ENCODE peak calls at places on chromosomes 2 and 18, in five cellular contexts. L is GM13976, M is GM12864, E is neural progenitor cell, D is brain microvascular endothelial cell. J is an unnamed sample.

GRCh38 chr2:171160119-171160629 is 519 bp downstream of the TLK1 start:
- DNase-seq in L (peak), E (peak), D (peak), M (no peak), J (no peak)

GRCh38 chr2:222568866-222569265 is 87.0 kb downstream of the FARSB start:
- DNase-seq in M (no peak), E (no peak), L (no peak), D (peak), J (no peak)

GRCh38 chr2:42135381-42136312 is 33.5 kb upstream of the EML4 start:
- DNase-seq in L (no peak), E (no peak), M (no peak), D (no peak), J (no peak)

GRCh38 chr18:48781041-48781989 is 169.4 kb downstream of the SMAD7 start:
- DNase-seq in L (no peak), D (peak), E (peak), M (no peak), J (no peak)

GRCh38 chr2:163665817-163666216 is 70.0 kb downstream of the FIGN start:
- DNase-seq in E (no peak), D (no peak), M (no peak), L (no peak), J (no peak)

GRCh38 chr18:37383036-37383788 is 182.4 kb downstream of the CELF4 start:
- DNase-seq in D (no peak), M (no peak), E (no peak), L (no peak), J (no peak)

GRCh38 chr18:68288408-68288807 is 426.5 kb downstream of the TMX3 start:
- DNase-seq in E (no peak), M (no peak), D (no peak), L (no peak), J (no peak)

GRCh38 chr2:64457518-64457917 is 3.6 kb downstream of the LGALSL start:
- DNase-seq in E (no peak), L (no peak), D (no peak), M (no peak), J (no peak)

GRCh38 chr18:55609426-55609825 is 21.4 kb upstream of the TCF4 start:
- DNase-seq in L (no peak), D (no peak), E (no peak), M (no peak), J (no peak)

GRCh38 chr2:9532421-9532820 is 23.2 kb downstream of the ADAM17 start:
- DNase-seq in D (no peak), E (no peak), M (no peak), L (no peak), J (no peak)

GRCh38 chr2:27776097-27776496 is 4.6 kb downstream of the MRPL33 start:
- DNase-seq in L (no peak), E (no peak), D (no peak), M (no peak), J (no peak)

GRCh38 chr2:225270861-225271260 is 128.6 kb upstream of the NYAP2 start:
- DNase-seq in D (peak), E (no peak), L (peak), M (peak), J (peak)

GRCh38 chr2:238709961-238710360 is 137.9 kb upstream of the TWIST2 start:
- DNase-seq in D (no peak), L (no peak), M (no peak), E (no peak), J (no peak)

GRCh38 chr18:11808001-11808855 is 43.0 kb upstream of the CHMP1B start:
- DNase-seq in M (no peak), L (no peak), E (peak), D (peak), J (no peak)

GRCh38 chr2:65367517-65367916 is 64.9 kb downstream of the SPRED2 start:
- DNase-seq in E (no peak), M (no peak), D (peak), L (no peak), J (peak)

GRCh38 chr2:64056021-64056420 is 36.8 kb upstream of the VPS54 start:
- DNase-seq in L (no peak), D (no peak), E (no peak), M (no peak), J (no peak)

GRCh38 chr2:68127358-68128242 is 30.1 kb upstream of the PNO1 start:
- DNase-seq in E (no peak), D (no peak), L (peak), M (peak), J (no peak)

GRCh38 chr2:1899396-1899730 is 155.0 kb upstream of the PXDN start:
- DNase-seq in E (no peak), D (no peak), L (no peak), M (no peak), J (no peak)

GRCh38 chr2:127526940-127527804 is 883 bp upstream of the IWS1 start:
- DNase-seq in M (no peak), L (no peak), D (no peak), E (peak), J (no peak)
- TF ChIP-seq CTCF in M (peak), L (no peak), D (peak), E (no peak), J (no peak)

DNA sequence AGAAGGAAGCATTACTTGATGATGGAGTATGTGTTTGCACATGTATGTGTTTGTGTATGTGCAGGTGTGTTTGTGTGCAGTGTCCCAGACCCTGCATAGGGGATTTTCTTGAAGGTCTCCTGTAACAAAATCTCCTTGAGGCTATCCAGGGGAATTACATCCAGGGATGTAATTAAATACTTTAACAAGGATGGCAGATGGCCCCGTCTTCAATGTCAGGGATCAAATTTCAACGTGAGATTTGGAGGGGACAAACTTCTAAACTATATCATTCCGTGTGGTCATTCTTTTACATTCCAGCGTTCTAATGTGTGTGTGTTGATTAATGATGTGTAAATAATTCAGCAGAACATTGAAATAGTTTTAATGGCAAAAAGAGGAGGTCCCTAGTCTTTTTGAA is 3.3 kb downstream of the UGT1A9 start:
- DNase-seq in E (no peak), M (no peak), D (no peak), L (no peak), J (no peak)
- TF ChIP-seq CTCF in E (peak), M (no peak), D (peak), L (no peak), J (no peak)

GRCh38 chr2:75194184-75194868 is 5.0 kb downstream of the TACR1 start:
- DNase-seq in D (no peak), M (no peak), L (no peak), E (no peak), J (no peak)

GRCh38 chr2:75200140-75200985 is 1.0 kb upstream of the TACR1 start:
- DNase-seq in D (no peak), L (peak), M (no peak), E (peak), J (no peak)

GRCh38 chr2:75202359-75202758 is 3.0 kb upstream of the TACR1 start:
- DNase-seq in L (no peak), E (no peak), D (no peak), M (no peak), J (no peak)

GRCh38 chr2:75195076-75195691 is 4.1 kb downstream of the TACR1 start:
- DNase-seq in L (no peak), D (no peak), E (no peak), M (no peak), J (no peak)

GRCh38 chr2:75199428-75200011 is at the start of gene TACR1:
- DNase-seq in D (peak), L (peak), M (no peak), E (peak), J (peak)
- TF ChIP-seq CTCF in D (peak), L (peak), M (peak), E (peak), J (peak)

DNA sequence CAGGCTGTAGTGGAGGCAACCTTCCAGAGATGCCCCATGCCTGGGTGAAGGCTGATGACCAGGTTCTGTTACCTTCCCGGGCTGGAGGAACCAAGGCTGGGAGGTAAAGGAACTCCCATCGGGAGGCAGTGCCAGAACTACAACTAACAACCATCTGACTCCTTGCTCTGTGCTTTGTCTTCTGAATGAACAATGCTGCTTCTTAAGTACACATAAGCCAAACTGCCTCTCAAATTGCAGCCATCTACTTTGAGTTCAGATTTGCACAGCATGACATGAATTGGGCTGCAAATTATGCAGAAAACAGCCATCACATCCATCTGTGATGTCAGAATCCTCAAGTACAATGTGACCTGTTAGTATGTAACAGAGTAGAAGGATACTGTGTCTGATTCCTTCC is 290.6 kb downstream of the ZNF521 start:
- DNase-seq in M (no peak), L (no peak), E (no peak), D (no peak), J (no peak)
- TF ChIP-seq CTCF in M (no peak), L (no peak), E (no peak), D (no peak), J (no peak)

GRCh38 chr2:209463226-209463625 is 39.4 kb downstream of the MAP2 start:
- DNase-seq in M (no peak), D (no peak), L (no peak), E (no peak), J (peak)
- TF ChIP-seq CTCF in M (peak), D (peak), L (no peak), E (peak), J (no peak)

GRCh38 chr2:5190023-5190422 is 502.2 kb upstream of the SOX11 start:
- DNase-seq in D (peak), E (no peak), L (no peak), M (no peak), J (no peak)

GRCh38 chr2:5187283-5187682 is 504.9 kb upstream of the SOX11 start:
- DNase-seq in M (no peak), D (no peak), E (no peak), L (no peak), J (no peak)

GRCh38 chr2:5183031-5183430 is 509.2 kb upstream of the SOX11 start:
- DNase-seq in D (no peak), M (no peak), L (no peak), E (no peak), J (no peak)

GRCh38 chr2:5188636-5189035 is 503.5 kb upstream of the SOX11 start:
- DNase-seq in E (no peak), M (no peak), L (no peak), D (no peak), J (no peak)
- TF ChIP-seq CTCF in E (no peak), M (no peak), L (no peak), D (no peak), J (no peak)

DNA sequence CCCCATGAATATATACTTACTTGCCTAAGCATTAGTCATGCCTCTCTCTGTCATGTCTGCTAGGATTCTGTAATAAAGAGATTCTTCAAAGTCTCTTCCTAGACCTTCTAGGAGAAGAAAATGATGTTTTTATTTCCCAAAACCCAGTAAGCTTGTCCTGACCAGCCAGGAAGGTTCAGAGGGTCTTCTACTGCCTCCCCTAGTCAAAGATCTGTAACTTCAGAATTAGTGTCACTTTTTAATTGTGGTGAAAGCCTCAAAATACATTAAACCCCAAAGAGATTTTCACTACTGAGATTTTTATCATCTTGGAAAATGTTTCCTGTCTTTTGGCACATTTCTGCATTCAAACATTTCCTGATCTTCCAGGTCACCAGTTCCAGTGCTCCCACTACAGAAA is 232.9 kb upstream of the STK17B start:
- DNase-seq in L (no peak), E (no peak), D (no peak), M (no peak), J (no peak)
- TF ChIP-seq CTCF in L (no peak), E (no peak), D (no peak), M (no peak), J (no peak)

J was measured in HL-60.